ENCODE peak calls at places on chromosomes 16 and 17, in seven cellular contexts. One of them, this sample, is unnamed.

GRCh38 chr16:59698341-59698979 is 964.3 kb upstream of the GOT2 start:
- DNase-seq in activated T-helper 1 cell treated with anti-CD3 and anti-CD28 coated beads, Interleukin-2, amount 50 U/mL, for 16 hours: no peak
- DNase-seq in suprapubic skin: no peak
- DNase-seq in kidney epithelial cell: no peak
- DNase-seq in iPS-NIHi11: no peak
- DNase-seq in CD4-positive, CD25-positive, alpha-beta regulatory T cell: no peak
- DNase-seq in GM12865: no peak
- DNase-seq in this sample: no peak

GRCh38 chr16:8611886-8612595 is 9.5 kb upstream of the METTL22 start:
- DNase-seq in iPS-NIHi11: no peak
- DNase-seq in activated T-helper 1 cell treated with anti-CD3 and anti-CD28 coated beads, Interleukin-2, amount 50 U/mL, for 16 hours: no peak
- DNase-seq in suprapubic skin: no peak
- DNase-seq in GM12865: no peak
- DNase-seq in CD4-positive, CD25-positive, alpha-beta regulatory T cell: no peak
- DNase-seq in kidney epithelial cell: no peak
- DNase-seq in this sample: no peak

GRCh38 chr16:75219838-75220237 is 1.1 kb downstream of the CTRB1 start:
- DNase-seq in GM12865: peak; percentile 29
- DNase-seq in activated T-helper 1 cell treated with anti-CD3 and anti-CD28 coated beads, Interleukin-2, amount 50 U/mL, for 16 hours: no peak
- DNase-seq in kidney epithelial cell: no peak
- DNase-seq in iPS-NIHi11: no peak
- DNase-seq in CD4-positive, CD25-positive, alpha-beta regulatory T cell: peak; percentile 75
- DNase-seq in suprapubic skin: no peak
- DNase-seq in this sample: no peak

GRCh38 chr16:25395528-25395927 is 137.9 kb upstream of the ZKSCAN2 start:
- DNase-seq in CD4-positive, CD25-positive, alpha-beta regulatory T cell: no peak
- DNase-seq in suprapubic skin: no peak
- DNase-seq in kidney epithelial cell: no peak
- DNase-seq in GM12865: no peak
- DNase-seq in activated T-helper 1 cell treated with anti-CD3 and anti-CD28 coated beads, Interleukin-2, amount 50 U/mL, for 16 hours: no peak
- DNase-seq in iPS-NIHi11: peak; percentile 27
- DNase-seq in this sample: no peak

GRCh38 chr16:79918916-79919315 is 318.4 kb upstream of the MAF start:
- DNase-seq in CD4-positive, CD25-positive, alpha-beta regulatory T cell: no peak
- DNase-seq in suprapubic skin: no peak
- DNase-seq in GM12865: peak; percentile 8
- DNase-seq in kidney epithelial cell: no peak
- DNase-seq in activated T-helper 1 cell treated with anti-CD3 and anti-CD28 coated beads, Interleukin-2, amount 50 U/mL, for 16 hours: no peak
- DNase-seq in iPS-NIHi11: no peak
- DNase-seq in this sample: no peak

GRCh38 chr17:78357177-78357586 is 2.7 kb downstream of the SOCS3 start:
- DNase-seq in GM12865: no peak
- DNase-seq in kidney epithelial cell: no peak
- DNase-seq in CD4-positive, CD25-positive, alpha-beta regulatory T cell: no peak
- DNase-seq in suprapubic skin: peak; percentile 74
- DNase-seq in activated T-helper 1 cell treated with anti-CD3 and anti-CD28 coated beads, Interleukin-2, amount 50 U/mL, for 16 hours: no peak
- DNase-seq in iPS-NIHi11: no peak
- DNase-seq in this sample: no peak

GRCh38 chr17:2707721-2708584 is 3.6 kb downstream of the CLUH start:
- DNase-seq in CD4-positive, CD25-positive, alpha-beta regulatory T cell: no peak
- DNase-seq in kidney epithelial cell: no peak
- DNase-seq in GM12865: no peak
- DNase-seq in activated T-helper 1 cell treated with anti-CD3 and anti-CD28 coated beads, Interleukin-2, amount 50 U/mL, for 16 hours: no peak
- DNase-seq in iPS-NIHi11: peak; percentile 88
- DNase-seq in suprapubic skin: no peak
- DNase-seq in this sample: peak; percentile 72

GRCh38 chr17:74201250-74201649 is 2.2 kb upstream of the RPL38 start:
- DNase-seq in kidney epithelial cell: no peak
- DNase-seq in iPS-NIHi11: no peak
- DNase-seq in activated T-helper 1 cell treated with anti-CD3 and anti-CD28 coated beads, Interleukin-2, amount 50 U/mL, for 16 hours: no peak
- DNase-seq in suprapubic skin: no peak
- DNase-seq in CD4-positive, CD25-positive, alpha-beta regulatory T cell: no peak
- DNase-seq in GM12865: no peak
- DNase-seq in this sample: no peak

GRCh38 chr17:75228847-75229246 is 23.4 kb downstream of the NUP85 start:
- DNase-seq in iPS-NIHi11: no peak
- DNase-seq in GM12865: no peak
- DNase-seq in suprapubic skin: no peak
- DNase-seq in activated T-helper 1 cell treated with anti-CD3 and anti-CD28 coated beads, Interleukin-2, amount 50 U/mL, for 16 hours: no peak
- DNase-seq in CD4-positive, CD25-positive, alpha-beta regulatory T cell: no peak
- DNase-seq in kidney epithelial cell: no peak
- DNase-seq in this sample: no peak

GRCh38 chr17:47264171-47264570 is 10.5 kb downstream of the ITGB3 start:
- DNase-seq in CD4-positive, CD25-positive, alpha-beta regulatory T cell: no peak
- DNase-seq in activated T-helper 1 cell treated with anti-CD3 and anti-CD28 coated beads, Interleukin-2, amount 50 U/mL, for 16 hours: no peak
- DNase-seq in suprapubic skin: no peak
- DNase-seq in kidney epithelial cell: no peak
- DNase-seq in iPS-NIHi11: no peak
- DNase-seq in GM12865: no peak
- DNase-seq in this sample: no peak

GRCh38 chr17:68449021-68449739 is 8.1 kb downstream of the WIPI1 start:
- DNase-seq in activated T-helper 1 cell treated with anti-CD3 and anti-CD28 coated beads, Interleukin-2, amount 50 U/mL, for 16 hours: no peak
- DNase-seq in GM12865: no peak
- DNase-seq in suprapubic skin: no peak
- DNase-seq in kidney epithelial cell: no peak
- DNase-seq in CD4-positive, CD25-positive, alpha-beta regulatory T cell: no peak
- DNase-seq in iPS-NIHi11: no peak
- DNase-seq in this sample: no peak

GRCh38 chr17:9677411-9677810 is 32.1 kb downstream of the USP43 start:
- DNase-seq in kidney epithelial cell: no peak
- DNase-seq in suprapubic skin: no peak
- DNase-seq in iPS-NIHi11: no peak
- DNase-seq in activated T-helper 1 cell treated with anti-CD3 and anti-CD28 coated beads, Interleukin-2, amount 50 U/mL, for 16 hours: no peak
- DNase-seq in GM12865: no peak
- DNase-seq in CD4-positive, CD25-positive, alpha-beta regulatory T cell: no peak
- DNase-seq in this sample: no peak

GRCh38 chr16:60642956-60643355 is 1393.3 kb downstream of the CDH8 start:
- DNase-seq in kidney epithelial cell: peak; percentile 34
- DNase-seq in CD4-positive, CD25-positive, alpha-beta regulatory T cell: no peak
- DNase-seq in GM12865: no peak
- DNase-seq in iPS-NIHi11: no peak
- DNase-seq in suprapubic skin: no peak
- DNase-seq in activated T-helper 1 cell treated with anti-CD3 and anti-CD28 coated beads, Interleukin-2, amount 50 U/mL, for 16 hours: no peak
- DNase-seq in this sample: no peak

GRCh38 chr17:35486920-35487727 is 38.6 kb upstream of the SLFN13 start:
- DNase-seq in iPS-NIHi11: peak; percentile 17
- DNase-seq in activated T-helper 1 cell treated with anti-CD3 and anti-CD28 coated beads, Interleukin-2, amount 50 U/mL, for 16 hours: peak; percentile 69
- DNase-seq in GM12865: peak; percentile 75
- DNase-seq in CD4-positive, CD25-positive, alpha-beta regulatory T cell: peak; percentile 83
- DNase-seq in suprapubic skin: peak; percentile 75
- DNase-seq in kidney epithelial cell: peak; percentile 18
- DNase-seq in this sample: no peak

GRCh38 chr17:43363181-43363925 is 35.4 kb upstream of the ARL4D start:
- DNase-seq in activated T-helper 1 cell treated with anti-CD3 and anti-CD28 coated beads, Interleukin-2, amount 50 U/mL, for 16 hours: no peak
- DNase-seq in suprapubic skin: no peak
- DNase-seq in CD4-positive, CD25-positive, alpha-beta regulatory T cell: no peak
- DNase-seq in iPS-NIHi11: no peak
- DNase-seq in GM12865: no peak
- DNase-seq in kidney epithelial cell: no peak
- DNase-seq in this sample: no peak

GRCh38 chr16:25151996-25152395 is 40.5 kb downstream of the LCMT1 start:
- DNase-seq in activated T-helper 1 cell treated with anti-CD3 and anti-CD28 coated beads, Interleukin-2, amount 50 U/mL, for 16 hours: no peak
- DNase-seq in iPS-NIHi11: no peak
- DNase-seq in CD4-positive, CD25-positive, alpha-beta regulatory T cell: no peak
- DNase-seq in kidney epithelial cell: peak; percentile 61
- DNase-seq in GM12865: no peak
- DNase-seq in suprapubic skin: no peak
- DNase-seq in this sample: no peak

GRCh38 chr17:82223517-82223916 is 5.3 kb upstream of the SLC16A3 start:
- DNase-seq in CD4-positive, CD25-positive, alpha-beta regulatory T cell: no peak
- DNase-seq in suprapubic skin: no peak
- DNase-seq in GM12865: no peak
- DNase-seq in iPS-NIHi11: no peak
- DNase-seq in activated T-helper 1 cell treated with anti-CD3 and anti-CD28 coated beads, Interleukin-2, amount 50 U/mL, for 16 hours: no peak
- DNase-seq in kidney epithelial cell: no peak
- DNase-seq in this sample: no peak

GRCh38 chr17:17826942-17827785 is 9.6 kb downstream of the SREBF1 start:
- DNase-seq in iPS-NIHi11: no peak
- DNase-seq in activated T-helper 1 cell treated with anti-CD3 and anti-CD28 coated beads, Interleukin-2, amount 50 U/mL, for 16 hours: no peak
- DNase-seq in kidney epithelial cell: no peak
- DNase-seq in suprapubic skin: no peak
- DNase-seq in CD4-positive, CD25-positive, alpha-beta regulatory T cell: no peak
- DNase-seq in GM12865: no peak
- DNase-seq in this sample: no peak

GRCh38 chr16:57941016-57941656 is 29.8 kb downstream of the CNGB1 start:
- DNase-seq in iPS-NIHi11: no peak
- DNase-seq in CD4-positive, CD25-positive, alpha-beta regulatory T cell: no peak
- DNase-seq in GM12865: no peak
- DNase-seq in suprapubic skin: no peak
- DNase-seq in kidney epithelial cell: no peak
- DNase-seq in activated T-helper 1 cell treated with anti-CD3 and anti-CD28 coated beads, Interleukin-2, amount 50 U/mL, for 16 hours: no peak
- DNase-seq in this sample: no peak

GRCh38 chr17:36591434-36592315 is at the start of gene DHRS11:
- DNase-seq in suprapubic skin: peak; percentile 85
- DNase-seq in kidney epithelial cell: no peak
- DNase-seq in GM12865: peak; percentile 86
- DNase-seq in CD4-positive, CD25-positive, alpha-beta regulatory T cell: peak; percentile 71
- DNase-seq in activated T-helper 1 cell treated with anti-CD3 and anti-CD28 coated beads, Interleukin-2, amount 50 U/mL, for 16 hours: peak; percentile 70
- DNase-seq in iPS-NIHi11: peak; percentile 100
- DNase-seq in this sample: peak; percentile 93

GRCh38 chr16:66521951-66522771 is 27.8 kb downstream of the TK2 start:
- DNase-seq in iPS-NIHi11: no peak
- DNase-seq in suprapubic skin: no peak
- DNase-seq in activated T-helper 1 cell treated with anti-CD3 and anti-CD28 coated beads, Interleukin-2, amount 50 U/mL, for 16 hours: peak; percentile 83
- DNase-seq in GM12865: peak; percentile 94
- DNase-seq in CD4-positive, CD25-positive, alpha-beta regulatory T cell: peak; percentile 94
- DNase-seq in kidney epithelial cell: peak; percentile 97
- DNase-seq in this sample: no peak

GRCh38 chr17:81074440-81074839 is 39.5 kb downstream of the BAIAP2 start:
- DNase-seq in CD4-positive, CD25-positive, alpha-beta regulatory T cell: no peak
- DNase-seq in iPS-NIHi11: no peak
- DNase-seq in kidney epithelial cell: no peak
- DNase-seq in GM12865: no peak
- DNase-seq in suprapubic skin: no peak
- DNase-seq in activated T-helper 1 cell treated with anti-CD3 and anti-CD28 coated beads, Interleukin-2, amount 50 U/mL, for 16 hours: no peak
- DNase-seq in this sample: no peak

GRCh38 chr16:17171250-17172143 is 299.3 kb downstream of the XYLT1 start:
- DNase-seq in suprapubic skin: no peak
- DNase-seq in kidney epithelial cell: no peak
- DNase-seq in CD4-positive, CD25-positive, alpha-beta regulatory T cell: no peak
- DNase-seq in iPS-NIHi11: no peak
- DNase-seq in GM12865: no peak
- DNase-seq in activated T-helper 1 cell treated with anti-CD3 and anti-CD28 coated beads, Interleukin-2, amount 50 U/mL, for 16 hours: no peak
- DNase-seq in this sample: no peak

GRCh38 chr17:31917065-31917529 is 15.6 kb upstream of the UTP6 start:
- DNase-seq in activated T-helper 1 cell treated with anti-CD3 and anti-CD28 coated beads, Interleukin-2, amount 50 U/mL, for 16 hours: no peak
- DNase-seq in suprapubic skin: no peak
- DNase-seq in GM12865: no peak
- DNase-seq in kidney epithelial cell: no peak
- DNase-seq in iPS-NIHi11: no peak
- DNase-seq in CD4-positive, CD25-positive, alpha-beta regulatory T cell: no peak
- DNase-seq in this sample: no peak

GRCh38 chr17:55735784-55736405 is 13.2 kb upstream of the TMEM100 start:
- DNase-seq in CD4-positive, CD25-positive, alpha-beta regulatory T cell: peak; percentile 58
- DNase-seq in kidney epithelial cell: no peak
- DNase-seq in activated T-helper 1 cell treated with anti-CD3 and anti-CD28 coated beads, Interleukin-2, amount 50 U/mL, for 16 hours: no peak
- DNase-seq in iPS-NIHi11: peak; percentile 27
- DNase-seq in suprapubic skin: no peak
- DNase-seq in GM12865: peak; percentile 63
- DNase-seq in this sample: no peak

GRCh38 chr16:23967018-23967417 is 131.2 kb downstream of the PRKCB start:
- DNase-seq in CD4-positive, CD25-positive, alpha-beta regulatory T cell: no peak
- DNase-seq in iPS-NIHi11: no peak
- DNase-seq in kidney epithelial cell: no peak
- DNase-seq in GM12865: no peak
- DNase-seq in activated T-helper 1 cell treated with anti-CD3 and anti-CD28 coated beads, Interleukin-2, amount 50 U/mL, for 16 hours: no peak
- DNase-seq in suprapubic skin: no peak
- DNase-seq in this sample: no peak

GRCh38 chr16:17133851-17134250 is 336.9 kb downstream of the XYLT1 start:
- DNase-seq in CD4-positive, CD25-positive, alpha-beta regulatory T cell: no peak
- DNase-seq in kidney epithelial cell: no peak
- DNase-seq in GM12865: no peak
- DNase-seq in iPS-NIHi11: no peak
- DNase-seq in suprapubic skin: no peak
- DNase-seq in activated T-helper 1 cell treated with anti-CD3 and anti-CD28 coated beads, Interleukin-2, amount 50 U/mL, for 16 hours: no peak
- DNase-seq in this sample: no peak

GRCh38 chr16:31192856-31193642 is 9.5 kb downstream of the PYCARD start:
- DNase-seq in activated T-helper 1 cell treated with anti-CD3 and anti-CD28 coated beads, Interleukin-2, amount 50 U/mL, for 16 hours: no peak
- DNase-seq in iPS-NIHi11: no peak
- DNase-seq in kidney epithelial cell: no peak
- DNase-seq in CD4-positive, CD25-positive, alpha-beta regulatory T cell: no peak
- DNase-seq in GM12865: no peak
- DNase-seq in suprapubic skin: no peak
- DNase-seq in this sample: no peak

GRCh38 chr17:78360371-78361226 is 722 bp upstream of the SOCS3 start:
- DNase-seq in GM12865: peak; percentile 87
- DNase-seq in CD4-positive, CD25-positive, alpha-beta regulatory T cell: peak; percentile 84
- DNase-seq in iPS-NIHi11: peak; percentile 91
- DNase-seq in suprapubic skin: peak; percentile 96
- DNase-seq in activated T-helper 1 cell treated with anti-CD3 and anti-CD28 coated beads, Interleukin-2, amount 50 U/mL, for 16 hours: peak; percentile 84
- DNase-seq in kidney epithelial cell: no peak
- DNase-seq in this sample: peak; percentile 97

GRCh38 chr17:40364906-40365305 is 369 bp upstream of the GJD3 start:
- DNase-seq in kidney epithelial cell: no peak
- DNase-seq in activated T-helper 1 cell treated with anti-CD3 and anti-CD28 coated beads, Interleukin-2, amount 50 U/mL, for 16 hours: no peak
- DNase-seq in suprapubic skin: peak; percentile 53
- DNase-seq in CD4-positive, CD25-positive, alpha-beta regulatory T cell: no peak
- DNase-seq in iPS-NIHi11: no peak
- DNase-seq in GM12865: no peak
- DNase-seq in this sample: no peak

GRCh38 chr16:56817056-56817455 is 48.0 kb upstream of the SLC12A3 start:
- DNase-seq in kidney epithelial cell: no peak
- DNase-seq in CD4-positive, CD25-positive, alpha-beta regulatory T cell: no peak
- DNase-seq in GM12865: no peak
- DNase-seq in iPS-NIHi11: no peak
- DNase-seq in suprapubic skin: no peak
- DNase-seq in activated T-helper 1 cell treated with anti-CD3 and anti-CD28 coated beads, Interleukin-2, amount 50 U/mL, for 16 hours: no peak
- DNase-seq in this sample: no peak

GRCh38 chr16:5509794-5510193 is 412.2 kb upstream of the EEF2KMT start:
- DNase-seq in GM12865: no peak
- DNase-seq in suprapubic skin: no peak
- DNase-seq in CD4-positive, CD25-positive, alpha-beta regulatory T cell: no peak
- DNase-seq in iPS-NIHi11: no peak
- DNase-seq in activated T-helper 1 cell treated with anti-CD3 and anti-CD28 coated beads, Interleukin-2, amount 50 U/mL, for 16 hours: no peak
- DNase-seq in kidney epithelial cell: no peak
- DNase-seq in this sample: no peak

GRCh38 chr16:17432902-17433576 is 37.7 kb downstream of the XYLT1 start:
- DNase-seq in CD4-positive, CD25-positive, alpha-beta regulatory T cell: no peak
- DNase-seq in GM12865: no peak
- DNase-seq in activated T-helper 1 cell treated with anti-CD3 and anti-CD28 coated beads, Interleukin-2, amount 50 U/mL, for 16 hours: no peak
- DNase-seq in suprapubic skin: no peak
- DNase-seq in kidney epithelial cell: no peak
- DNase-seq in iPS-NIHi11: no peak
- DNase-seq in this sample: no peak

GRCh38 chr16:50591800-50592771 is 43.9 kb downstream of the NKD1 start:
- DNase-seq in iPS-NIHi11: no peak
- DNase-seq in activated T-helper 1 cell treated with anti-CD3 and anti-CD28 coated beads, Interleukin-2, amount 50 U/mL, for 16 hours: no peak
- DNase-seq in kidney epithelial cell: no peak
- DNase-seq in suprapubic skin: no peak
- DNase-seq in GM12865: no peak
- DNase-seq in CD4-positive, CD25-positive, alpha-beta regulatory T cell: no peak
- DNase-seq in this sample: no peak

GRCh38 chr17:61291457-61292311 is 108.0 kb upstream of the TBX2 start:
- DNase-seq in kidney epithelial cell: no peak
- DNase-seq in CD4-positive, CD25-positive, alpha-beta regulatory T cell: no peak
- DNase-seq in iPS-NIHi11: no peak
- DNase-seq in suprapubic skin: no peak
- DNase-seq in activated T-helper 1 cell treated with anti-CD3 and anti-CD28 coated beads, Interleukin-2, amount 50 U/mL, for 16 hours: no peak
- DNase-seq in GM12865: no peak
- DNase-seq in this sample: no peak

GRCh38 chr16:49484454-49484853 is 110.8 kb downstream of the C16orf78 start:
- DNase-seq in suprapubic skin: peak; percentile 72
- DNase-seq in iPS-NIHi11: peak; percentile 99
- DNase-seq in activated T-helper 1 cell treated with anti-CD3 and anti-CD28 coated beads, Interleukin-2, amount 50 U/mL, for 16 hours: no peak
- DNase-seq in kidney epithelial cell: no peak
- DNase-seq in GM12865: no peak
- DNase-seq in CD4-positive, CD25-positive, alpha-beta regulatory T cell: no peak
- DNase-seq in this sample: no peak

This sample was measured in D721Med.